ENCODE peak calls at places on chromosome 14, in seven cellular contexts. One of them, this sample, is unnamed.

GRCh38 chr14:59344711-59345455 is 120.3 kb downstream of the GPR135 start:
- DNase-seq in GM12865: no peak
- DNase-seq in activated CD4-positive, alpha-beta T cell treated with anti-CD3 and anti-CD28 coated beads, Interleukin-2, amount 50 U/mL, for 4 hours: no peak
- DNase-seq in kidney: no peak
- DNase-seq in heart right ventricle: no peak
- DNase-seq in cardiac muscle cell: no peak
- DNase-seq in H1: no peak
- DNase-seq in this sample: no peak

GRCh38 chr14:105880616-105881015 is 354.2 kb downstream of the TMEM121 start:
- DNase-seq in cardiac muscle cell: no peak
- DNase-seq in H1: no peak
- DNase-seq in GM12865: no peak
- DNase-seq in activated CD4-positive, alpha-beta T cell treated with anti-CD3 and anti-CD28 coated beads, Interleukin-2, amount 50 U/mL, for 4 hours: no peak
- DNase-seq in heart right ventricle: peak; percentile 4
- DNase-seq in kidney: peak; percentile 52
- DNase-seq in this sample: no peak

GRCh38 chr14:23185046-23185445 is 1.6 kb upstream of the SLC7A8 start:
- DNase-seq in kidney: no peak
- DNase-seq in H1: no peak
- DNase-seq in activated CD4-positive, alpha-beta T cell treated with anti-CD3 and anti-CD28 coated beads, Interleukin-2, amount 50 U/mL, for 4 hours: no peak
- DNase-seq in GM12865: no peak
- DNase-seq in cardiac muscle cell: no peak
- DNase-seq in heart right ventricle: no peak
- DNase-seq in this sample: no peak

GRCh38 chr14:73168691-73169090 is 32.4 kb downstream of the PSEN1 start:
- DNase-seq in cardiac muscle cell: no peak
- DNase-seq in H1: no peak
- DNase-seq in kidney: no peak
- DNase-seq in activated CD4-positive, alpha-beta T cell treated with anti-CD3 and anti-CD28 coated beads, Interleukin-2, amount 50 U/mL, for 4 hours: no peak
- DNase-seq in heart right ventricle: no peak
- DNase-seq in GM12865: no peak
- DNase-seq in this sample: no peak

GRCh38 chr14:39467889-39468524 is 35.8 kb upstream of the FBXO33 start:
- DNase-seq in H1: peak; percentile 66
- DNase-seq in GM12865: peak; percentile 82
- DNase-seq in kidney: no peak
- DNase-seq in heart right ventricle: no peak
- DNase-seq in cardiac muscle cell: peak; percentile 58
- DNase-seq in activated CD4-positive, alpha-beta T cell treated with anti-CD3 and anti-CD28 coated beads, Interleukin-2, amount 50 U/mL, for 4 hours: no peak
- DNase-seq in this sample: no peak

GRCh38 chr14:74804219-74804825 is 41.2 kb downstream of the YLPM1 start:
- DNase-seq in H1: no peak
- DNase-seq in activated CD4-positive, alpha-beta T cell treated with anti-CD3 and anti-CD28 coated beads, Interleukin-2, amount 50 U/mL, for 4 hours: no peak
- DNase-seq in kidney: no peak
- DNase-seq in cardiac muscle cell: peak; percentile 77
- DNase-seq in heart right ventricle: no peak
- DNase-seq in GM12865: peak; percentile 50
- DNase-seq in this sample: no peak

GRCh38 chr14:48247972-48248371 is 572.6 kb upstream of the MDGA2 start:
- DNase-seq in activated CD4-positive, alpha-beta T cell treated with anti-CD3 and anti-CD28 coated beads, Interleukin-2, amount 50 U/mL, for 4 hours: no peak
- DNase-seq in H1: no peak
- DNase-seq in GM12865: no peak
- DNase-seq in cardiac muscle cell: no peak
- DNase-seq in heart right ventricle: no peak
- DNase-seq in kidney: no peak
- DNase-seq in this sample: no peak

GRCh38 chr14:104288272-104288671 is 149.9 kb downstream of the KIF26A start:
- DNase-seq in kidney: peak; percentile 35
- DNase-seq in cardiac muscle cell: no peak
- DNase-seq in activated CD4-positive, alpha-beta T cell treated with anti-CD3 and anti-CD28 coated beads, Interleukin-2, amount 50 U/mL, for 4 hours: no peak
- DNase-seq in H1: no peak
- DNase-seq in GM12865: no peak
- DNase-seq in heart right ventricle: no peak
- DNase-seq in this sample: no peak

GRCh38 chr14:67396381-67396965 is 15.5 kb downstream of the PLEK2 start:
- DNase-seq in H1: no peak
- DNase-seq in kidney: no peak
- DNase-seq in GM12865: no peak
- DNase-seq in cardiac muscle cell: peak; percentile 65
- DNase-seq in heart right ventricle: no peak
- DNase-seq in activated CD4-positive, alpha-beta T cell treated with anti-CD3 and anti-CD28 coated beads, Interleukin-2, amount 50 U/mL, for 4 hours: no peak
- DNase-seq in this sample: no peak

GRCh38 chr14:70814466-70814865 is 5.2 kb upstream of the MAP3K9 start:
- DNase-seq in heart right ventricle: no peak
- DNase-seq in H1: no peak
- DNase-seq in GM12865: peak; percentile 39
- DNase-seq in kidney: no peak
- DNase-seq in cardiac muscle cell: no peak
- DNase-seq in activated CD4-positive, alpha-beta T cell treated with anti-CD3 and anti-CD28 coated beads, Interleukin-2, amount 50 U/mL, for 4 hours: no peak
- DNase-seq in this sample: no peak

GRCh38 chr14:23145794-23146422 is 26.9 kb upstream of the CEBPE start:
- DNase-seq in kidney: no peak
- DNase-seq in H1: no peak
- DNase-seq in heart right ventricle: no peak
- DNase-seq in activated CD4-positive, alpha-beta T cell treated with anti-CD3 and anti-CD28 coated beads, Interleukin-2, amount 50 U/mL, for 4 hours: no peak
- DNase-seq in GM12865: no peak
- DNase-seq in cardiac muscle cell: peak; percentile 51
- DNase-seq in this sample: no peak

GRCh38 chr14:90276627-90277367 is 20.4 kb downstream of the PSMC1 start:
- DNase-seq in H1: no peak
- DNase-seq in GM12865: no peak
- DNase-seq in heart right ventricle: no peak
- DNase-seq in kidney: no peak
- DNase-seq in activated CD4-positive, alpha-beta T cell treated with anti-CD3 and anti-CD28 coated beads, Interleukin-2, amount 50 U/mL, for 4 hours: no peak
- DNase-seq in cardiac muscle cell: peak; percentile 16
- DNase-seq in this sample: no peak

GRCh38 chr14:51562816-51563215 is 88.9 kb upstream of the FRMD6 start:
- DNase-seq in heart right ventricle: no peak
- DNase-seq in activated CD4-positive, alpha-beta T cell treated with anti-CD3 and anti-CD28 coated beads, Interleukin-2, amount 50 U/mL, for 4 hours: no peak
- DNase-seq in GM12865: no peak
- DNase-seq in cardiac muscle cell: no peak
- DNase-seq in H1: no peak
- DNase-seq in kidney: no peak
- DNase-seq in this sample: no peak

GRCh38 chr14:97791072-97791471 is 993.9 kb downstream of the VRK1 start:
- DNase-seq in cardiac muscle cell: no peak
- DNase-seq in GM12865: no peak
- DNase-seq in kidney: no peak
- DNase-seq in heart right ventricle: no peak
- DNase-seq in H1: no peak
- DNase-seq in activated CD4-positive, alpha-beta T cell treated with anti-CD3 and anti-CD28 coated beads, Interleukin-2, amount 50 U/mL, for 4 hours: no peak
- DNase-seq in this sample: no peak

GRCh38 chr14:60760648-60761364 is 26.2 kb downstream of the MNAT1 start:
- DNase-seq in H1: no peak
- DNase-seq in kidney: no peak
- DNase-seq in heart right ventricle: no peak
- DNase-seq in GM12865: no peak
- DNase-seq in activated CD4-positive, alpha-beta T cell treated with anti-CD3 and anti-CD28 coated beads, Interleukin-2, amount 50 U/mL, for 4 hours: no peak
- DNase-seq in cardiac muscle cell: no peak
- DNase-seq in this sample: no peak

GRCh38 chr14:54169254-54169924 is 212.8 kb upstream of the BMP4 start:
- DNase-seq in cardiac muscle cell: no peak
- DNase-seq in GM12865: no peak
- DNase-seq in heart right ventricle: no peak
- DNase-seq in kidney: no peak
- DNase-seq in activated CD4-positive, alpha-beta T cell treated with anti-CD3 and anti-CD28 coated beads, Interleukin-2, amount 50 U/mL, for 4 hours: no peak
- DNase-seq in H1: no peak
- DNase-seq in this sample: no peak

GRCh38 chr14:95759952-95760351 is 46.0 kb upstream of the TCL1A start:
- DNase-seq in activated CD4-positive, alpha-beta T cell treated with anti-CD3 and anti-CD28 coated beads, Interleukin-2, amount 50 U/mL, for 4 hours: no peak
- DNase-seq in H1: no peak
- DNase-seq in cardiac muscle cell: no peak
- DNase-seq in GM12865: no peak
- DNase-seq in heart right ventricle: no peak
- DNase-seq in kidney: no peak
- DNase-seq in this sample: no peak

GRCh38 chr14:84482256-84483071 is 1047.5 kb upstream of the FLRT2 start:
- DNase-seq in activated CD4-positive, alpha-beta T cell treated with anti-CD3 and anti-CD28 coated beads, Interleukin-2, amount 50 U/mL, for 4 hours: no peak
- DNase-seq in heart right ventricle: no peak
- DNase-seq in H1: no peak
- DNase-seq in GM12865: no peak
- DNase-seq in kidney: no peak
- DNase-seq in cardiac muscle cell: peak; percentile 66
- DNase-seq in this sample: no peak

GRCh38 chr14:102087762-102088011 is 843 bp upstream of the HSP90AA1 start:
- DNase-seq in H1: no peak
- DNase-seq in activated CD4-positive, alpha-beta T cell treated with anti-CD3 and anti-CD28 coated beads, Interleukin-2, amount 50 U/mL, for 4 hours: no peak
- DNase-seq in cardiac muscle cell: no peak
- DNase-seq in kidney: no peak
- DNase-seq in GM12865: no peak
- DNase-seq in heart right ventricle: no peak
- DNase-seq in this sample: no peak

GRCh38 chr14:41457393-41457792 is 149.3 kb upstream of the LRFN5 start:
- DNase-seq in GM12865: no peak
- DNase-seq in activated CD4-positive, alpha-beta T cell treated with anti-CD3 and anti-CD28 coated beads, Interleukin-2, amount 50 U/mL, for 4 hours: no peak
- DNase-seq in H1: no peak
- DNase-seq in kidney: no peak
- DNase-seq in heart right ventricle: no peak
- DNase-seq in cardiac muscle cell: no peak
- DNase-seq in this sample: no peak

GRCh38 chr14:74935340-74935640 is 12.2 kb upstream of the RPS6KL1 start:
- DNase-seq in activated CD4-positive, alpha-beta T cell treated with anti-CD3 and anti-CD28 coated beads, Interleukin-2, amount 50 U/mL, for 4 hours: no peak
- DNase-seq in cardiac muscle cell: no peak
- DNase-seq in kidney: peak; percentile 43
- DNase-seq in H1: no peak
- DNase-seq in GM12865: no peak
- DNase-seq in heart right ventricle: no peak
- DNase-seq in this sample: no peak

GRCh38 chr14:89179891-89180404 is 237.1 kb downstream of the FOXN3 start:
- DNase-seq in heart right ventricle: no peak
- DNase-seq in cardiac muscle cell: no peak
- DNase-seq in activated CD4-positive, alpha-beta T cell treated with anti-CD3 and anti-CD28 coated beads, Interleukin-2, amount 50 U/mL, for 4 hours: no peak
- DNase-seq in GM12865: no peak
- DNase-seq in kidney: no peak
- DNase-seq in H1: peak; percentile 37
- DNase-seq in this sample: no peak

GRCh38 chr14:95107711-95108110 is 49.6 kb downstream of the DICER1 start:
- DNase-seq in heart right ventricle: no peak
- DNase-seq in cardiac muscle cell: no peak
- DNase-seq in H1: no peak
- DNase-seq in activated CD4-positive, alpha-beta T cell treated with anti-CD3 and anti-CD28 coated beads, Interleukin-2, amount 50 U/mL, for 4 hours: no peak
- DNase-seq in kidney: no peak
- DNase-seq in GM12865: no peak
- DNase-seq in this sample: no peak

GRCh38 chr14:102622262-102622885 is 29.9 kb downstream of the RCOR1 start:
- DNase-seq in activated CD4-positive, alpha-beta T cell treated with anti-CD3 and anti-CD28 coated beads, Interleukin-2, amount 50 U/mL, for 4 hours: no peak
- DNase-seq in heart right ventricle: no peak
- DNase-seq in GM12865: peak; percentile 63
- DNase-seq in H1: no peak
- DNase-seq in cardiac muscle cell: peak; percentile 38
- DNase-seq in kidney: no peak
- DNase-seq in this sample: no peak